ENCODE peak calls at places on chromosomes 11 and 22, in nine cellular contexts. K, S, B, R, F, G, P, N and I are unnamed samples. For H3K4me1, the result is how much of the 10 kb centered on the place peaks cover.

GRCh38 chr22:43600265-43600664 is 188.5 kb downstream of the MPPED1 start:
- DNase-seq in B (no peak), S (no peak), K (no peak), G (no peak), R (no peak), N (no peak), F (no peak), P (no peak), I (no peak)

GRCh38 chr11:17432041-17432440 is 43.6 kb upstream of the KCNJ11 start:
- DNase-seq in P (no peak), R (no peak), N (no peak), B (no peak), F (no peak), K (no peak), G (no peak), S (no peak), I (no peak)

GRCh38 chr11:131689049-131689925 is 318.9 kb downstream of the NTM start:
- DNase-seq in P (no peak), R (no peak), K (no peak), N (no peak), B (no peak), S (no peak), G (no peak), F (no peak), I (peak)

GRCh38 chr22:48824673-48825651 is 1002.7 kb downstream of the BRD1 start:
- DNase-seq in R (no peak), P (no peak), F (no peak), B (no peak), S (no peak), N (no peak), K (peak), G (no peak), I (peak)

GRCh38 chr11:14642873-14643696 is 519 bp upstream of the PDE3B start:
- DNase-seq in F (no peak), N (no peak), S (no peak), K (no peak), P (no peak), G (peak), R (no peak), B (peak), I (peak)

GRCh38 chr22:23565942-23566715 is 14.0 kb downstream of the IGLL1 start:
- DNase-seq in K (peak), N (peak), B (no peak), G (peak), S (peak), R (no peak), P (peak), F (no peak), I (peak)

GRCh38 chr22:24247011-24247507 is 2.2 kb upstream of the GGT5 start:
- DNase-seq in G (no peak), P (no peak), B (no peak), K (no peak), S (no peak), R (no peak), F (no peak), N (no peak), I (peak)

GRCh38 chr11:120384476-120384875 is 48.3 kb downstream of the ARHGEF12 start:
- DNase-seq in N (no peak), R (no peak), K (no peak), B (no peak), P (no peak), S (no peak), G (no peak), F (no peak), I (no peak)

GRCh38 chr22:42194104-42194851 is 63.7 kb upstream of the CYP2D6 start:
- DNase-seq in K (no peak), N (no peak), P (peak), S (no peak), B (no peak), R (no peak), F (no peak), G (no peak), I (no peak)

GRCh38 chr11:75050516-75050915 is 46.2 kb downstream of the OR2AT4 start:
- DNase-seq in K (no peak), G (no peak), B (no peak), S (no peak), N (no peak), P (no peak), R (no peak), F (no peak), I (no peak)

GRCh38 chr11:34988294-34989255 is 72.2 kb downstream of the PDHX start:
- DNase-seq in B (no peak), F (no peak), P (no peak), G (no peak), N (no peak), R (no peak), K (no peak), S (no peak), I (peak)

GRCh38 chr11:93536346-93536871 is 6.8 kb downstream of the SMCO4 start:
- DNase-seq in B (no peak), S (no peak), R (no peak), G (no peak), K (no peak), P (no peak), F (no peak), N (no peak), I (no peak)

GRCh38 chr11:110075087-110075821 is 17.9 kb upstream of the ZC3H12C start:
- DNase-seq in F (no peak), R (no peak), S (peak), G (no peak), B (no peak), P (no peak), K (no peak), N (peak), I (no peak)

GRCh38 chr11:2207773-2208621 is 36.4 kb upstream of the TH start:
- DNase-seq in N (peak), R (no peak), B (no peak), K (peak), S (peak), P (peak), F (no peak), G (no peak), I (peak)

GRCh38 chr11:111512296-111513239 is at the start of gene BTG4:
- DNase-seq in N (no peak), B (peak), K (peak), R (no peak), G (peak), P (peak), F (no peak), S (no peak), I (peak)

GRCh38 chr11:15938983-15939382 is 417.4 kb downstream of the SOX6 start:
- DNase-seq in G (no peak), K (no peak), P (no peak), N (no peak), B (no peak), S (no peak), F (no peak), R (no peak), I (no peak)

GRCh38 chr11:130146797-130147196 is 12.8 kb upstream of the ST14 start:
- DNase-seq in N (peak), R (no peak), P (no peak), F (no peak), K (no peak), S (peak), G (no peak), B (no peak), I (no peak)

GRCh38 chr11:116148645-116149044 is 624.1 kb downstream of the BUD13 start:
- DNase-seq in F (no peak), K (no peak), B (no peak), P (no peak), R (no peak), N (no peak), G (no peak), S (no peak), I (no peak)

GRCh38 chr11:122781378-122782040 is 56.8 kb upstream of the CRTAM start:
- DNase-seq in P (peak), F (peak), K (peak), N (peak), R (peak), G (peak), S (peak), B (peak), I (peak)

GRCh38 chr11:121444508-121444907 is 7.6 kb upstream of the SORL1 start:
- DNase-seq in P (no peak), F (no peak), B (no peak), K (no peak), N (no peak), R (no peak), S (no peak), G (no peak), I (no peak)

GRCh38 chr11:2746401-2747230 is 46.8 kb upstream of the KCNQ1OT1 start:
- DNase-seq in F (no peak), K (peak), G (no peak), N (no peak), B (no peak), R (no peak), S (no peak), P (peak), I (peak)

GRCh38 chr22:48690583-48691317 is 1136.9 kb downstream of the BRD1 start:
- DNase-seq in P (no peak), K (no peak), R (no peak), F (no peak), N (no peak), S (no peak), G (no peak), B (no peak), I (no peak)

GRCh38 chr11:34149786-34150185 is 44.4 kb downstream of the NAT10 start:
- DNase-seq in G (peak), B (peak), F (no peak), S (no peak), P (no peak), K (peak), N (no peak), R (no peak), I (peak)

GRCh38 chr11:66974724-66975402 is at the start of gene C11orf86:
- DNase-seq in S (no peak), F (no peak), K (no peak), R (no peak), N (no peak), B (peak), P (no peak), G (no peak), I (no peak)

GRCh38 chr11:59794417-59794816 is 16.2 kb downstream of the MRPL16 start:
- DNase-seq in R (no peak), K (no peak), S (no peak), B (no peak), F (no peak), N (no peak), P (no peak), G (no peak), I (no peak)
- H3K4me1 ChIP-seq in R (under half), K (under half), S (under half), B (under half), F (under half), N (under half), P (under half), G (under half), I (under half)

DNA sequence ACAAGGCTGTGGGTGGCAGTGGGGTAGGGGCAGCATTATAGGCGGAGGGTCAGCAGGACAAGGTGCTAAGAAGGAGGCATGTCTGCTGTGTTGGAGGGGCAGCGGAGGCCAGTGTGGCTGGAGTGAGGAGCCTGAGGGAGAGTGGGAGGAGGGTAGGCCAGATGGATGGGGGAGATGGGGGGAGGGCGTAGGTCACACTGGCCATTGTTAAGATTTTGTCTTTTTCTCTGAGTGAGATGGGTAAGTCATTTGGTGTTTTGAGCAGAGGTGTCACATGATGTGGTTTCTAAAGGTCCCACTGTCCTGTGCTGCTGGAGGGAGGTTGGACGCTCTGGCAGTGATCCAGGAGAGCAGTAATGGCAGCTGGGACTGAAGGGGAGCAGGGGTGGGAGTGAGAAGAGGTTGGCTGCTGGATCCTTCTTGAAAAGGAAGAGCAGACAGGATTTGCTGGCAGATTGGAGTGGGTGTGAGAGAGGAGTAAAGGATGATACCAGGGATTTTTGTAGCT is 9.8 kb downstream of the PPP6R3 start:
- DNase-seq in P (peak), K (peak), G (no peak), N (no peak), F (no peak), B (no peak), S (no peak), R (no peak), I (no peak)
- H3K4me1 ChIP-seq in P (under half), K (under half), G (under half), N (half or more), F (under half), B (under half), S (under half), R (half or more), I (under half)

GRCh38 chr11:46295996-46296519 is 18.6 kb downstream of the CREB3L1 start:
- DNase-seq in K (peak), P (no peak), F (no peak), N (no peak), R (no peak), G (no peak), S (no peak), B (no peak), I (peak)
- H3K4me1 ChIP-seq in K (under half), P (under half), F (under half), N (under half), R (under half), G (under half), S (under half), B (half or more), I (half or more)

DNA sequence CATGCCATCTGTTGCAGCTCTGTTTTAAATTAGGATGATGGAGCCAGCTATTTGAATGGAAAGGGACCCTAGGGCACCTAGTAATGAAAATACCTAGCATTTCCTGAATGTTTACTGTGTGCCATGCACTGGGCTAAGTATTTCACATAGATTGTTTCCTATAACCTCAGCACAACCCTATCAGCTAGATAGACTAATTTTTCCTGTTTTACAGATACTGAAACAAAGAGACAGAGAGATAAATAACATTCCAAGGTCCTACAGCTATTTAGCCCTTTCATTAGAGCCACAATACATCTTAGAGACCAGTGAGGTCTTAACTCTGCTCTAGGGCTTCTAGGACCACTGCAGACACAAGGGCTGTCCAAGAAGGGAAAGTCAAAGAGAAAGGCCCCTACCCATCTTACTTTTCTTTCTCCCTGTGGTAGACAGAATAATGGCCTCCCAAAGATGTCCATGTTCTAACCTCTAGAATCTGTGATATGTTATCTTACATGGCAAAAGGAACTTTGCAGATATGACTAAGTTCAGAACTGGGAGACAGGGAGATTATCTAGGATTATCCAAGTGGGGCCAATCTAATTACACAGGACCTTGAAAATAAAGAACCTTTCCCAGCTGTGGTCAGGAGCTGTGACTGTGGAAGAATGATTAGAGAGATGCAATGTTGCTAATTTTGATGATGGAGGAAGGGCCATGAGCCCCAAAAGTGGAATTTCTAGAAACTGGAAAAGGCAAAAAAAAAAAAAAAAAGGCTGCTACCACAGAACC is 157.1 kb downstream of the CCDC34 start:
- DNase-seq in B (no peak), R (no peak), F (no peak), P (no peak), K (no peak), N (no peak), G (no peak), S (no peak), I (no peak)
- H3K4me1 ChIP-seq in B (half or more), R (under half), F (under half), P (under half), K (under half), N (under half), G (under half), S (under half), I (under half)

GRCh38 chr11:59265735-59266134 is 53.0 kb upstream of the MPEG1 start:
- DNase-seq in N (no peak), B (no peak), K (no peak), S (no peak), F (no peak), P (no peak), R (no peak), G (no peak), I (no peak)
- H3K4me1 ChIP-seq in N (under half), B (under half), K (under half), S (under half), F (under half), P (under half), R (under half), G (under half), I (under half)